ENCODE peak calls at places on chromosome 16, in nine cellular contexts. L is MG63, V is sigmoid colon, E is fibroblast of lung, Z is BJ, P is prostate gland, J is SK-N-SH, X is osteoblast, A is heart left ventricle. I is an unnamed sample.
A peak's percentile ranks its signal among the peaks of the same experiment; 100 is the strongest.

GRCh38 chr16:30660424-30661251 is 2.4 kb downstream of the FBRS start:
- DNase-seq in E (no peak), L (no peak), Z (no peak), A (no peak), V (no peak), X (peak; percentile 91), P (no peak), J (no peak), I (peak; percentile 27)

GRCh38 chr16:28834873-28835863 is 11.0 kb downstream of the TUFM start:
- DNase-seq in P (no peak), J (no peak), Z (no peak), V (no peak), L (no peak), A (no peak), E (no peak), X (no peak), I (peak; percentile 37)

GRCh38 chr16:49952386-49952785 is 72.6 kb upstream of the CNEP1R1 start:
- DNase-seq in L (peak; percentile 13), J (no peak), P (no peak), E (peak; percentile 18), A (no peak), Z (no peak), X (no peak), V (peak; percentile 2), I (no peak)

GRCh38 chr16:56932588-56933265 is 785 bp downstream of the HERPUD1 start:
- DNase-seq in L (peak; percentile 90), X (peak; percentile 87), E (peak; percentile 79), J (peak; percentile 67), V (peak; percentile 92), Z (no peak), A (peak; percentile 88), P (peak; percentile 81), I (peak; percentile 64)

GRCh38 chr16:50229149-50229726 is 37.1 kb upstream of the ADCY7 start:
- DNase-seq in E (no peak), Z (no peak), P (no peak), J (no peak), X (no peak), A (no peak), V (no peak), L (no peak), I (no peak)

GRCh38 chr16:35525979-35526590 is 2066.7 kb downstream of the TP53TG3F start:
- DNase-seq in P (no peak), X (no peak), Z (no peak), L (no peak), A (no peak), V (no peak), J (peak; percentile 59), E (no peak), I (no peak)

GRCh38 chr16:81279375-81279774 is 35.4 kb upstream of the GAN start:
- DNase-seq in V (no peak), E (peak; percentile 47), J (no peak), X (no peak), L (no peak), Z (no peak), A (no peak), P (no peak), I (no peak)

GRCh38 chr16:22670551-22670970 is 143.4 kb upstream of the HS3ST2 start:
- DNase-seq in V (peak; percentile 65), X (peak; percentile 66), Z (no peak), E (no peak), A (no peak), P (no peak), J (peak; percentile 64), L (no peak), I (peak; percentile 96)

GRCh38 chr16:10037771-10038170 is 144.5 kb downstream of the GRIN2A start:
- DNase-seq in A (no peak), X (no peak), V (no peak), Z (no peak), L (peak; percentile 64), E (no peak), J (no peak), P (no peak), I (no peak)

GRCh38 chr16:81716478-81717210 is 62.4 kb upstream of the PLCG2 start:
- DNase-seq in X (no peak), A (no peak), L (no peak), Z (no peak), J (no peak), P (no peak), V (no peak), E (no peak), I (no peak)

DNA sequence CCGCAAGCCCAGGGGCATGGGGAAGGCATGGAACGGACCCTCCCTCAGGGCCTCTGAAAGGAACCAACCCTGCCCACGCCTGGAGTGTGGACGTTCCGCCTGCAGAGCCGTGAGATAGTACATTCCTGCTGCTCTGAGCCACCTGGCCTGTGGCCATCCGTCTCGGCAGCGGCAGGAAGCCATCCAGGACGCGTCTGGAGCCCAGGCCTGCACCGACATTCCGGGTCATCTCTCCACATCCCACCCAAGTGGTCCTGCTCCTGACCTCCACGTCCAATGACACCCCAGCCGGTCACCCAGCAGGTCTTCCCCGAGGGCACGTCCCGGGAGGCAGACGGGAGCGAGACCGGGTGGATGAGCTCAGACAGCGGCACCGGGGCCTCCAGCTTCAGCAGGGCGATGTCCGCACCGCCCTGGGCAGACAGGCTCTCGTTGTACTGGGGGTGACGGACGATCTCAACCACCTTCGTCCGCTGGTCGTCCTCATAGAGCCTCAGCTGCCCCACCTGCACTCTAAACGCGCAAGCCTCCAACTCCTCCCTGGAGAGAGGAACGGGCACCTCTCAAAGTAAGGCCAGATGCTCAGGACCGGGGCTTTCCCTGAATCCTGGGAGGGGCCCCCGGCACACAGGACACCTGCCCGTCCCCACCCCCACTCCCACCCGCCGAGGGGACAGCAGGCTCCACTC is 21.3 kb upstream of the UBE2I start:
- DNase-seq in X (peak; percentile 68), V (no peak), E (no peak), Z (no peak), J (no peak), L (no peak), P (no peak), A (peak; percentile 74), I (peak; percentile 61)
- H3K27me3 ChIP-seq in X (peaks cover 53% of the 10 kb centered on the region), V (peaks cover 84% of the 10 kb centered on the region), E (peaks cover 24% of the 10 kb centered on the region), Z (peaks cover 32% of the 10 kb centered on the region), J (peaks cover 78% of the 10 kb centered on the region), L (peaks cover 56% of the 10 kb centered on the region), P (peaks cover 29% of the 10 kb centered on the region), A (peaks cover 30% of the 10 kb centered on the region), I (peaks cover 16% of the 10 kb centered on the region)

GRCh38 chr16:85564277-85565051 is 48.7 kb upstream of the GSE1 start:
- DNase-seq in Z (no peak), P (no peak), L (no peak), E (no peak), J (no peak), X (peak; percentile 91), A (no peak), V (no peak), I (peak; percentile 78)
- H3K4me3 ChIP-seq in Z (no peak overlapping the region), P (no peak overlapping the region), L (no peak overlapping the region), E (no peak overlapping the region), J (no peak overlapping the region), X (no peak overlapping the region), A (no peak overlapping the region), V (no peak overlapping the region), I (no peak overlapping the region)

GRCh38 chr16:87342504-87342903 is 25.3 kb upstream of the C16orf95 start:
- DNase-seq in L (no peak), E (no peak), V (no peak), J (no peak), X (no peak), Z (no peak), A (no peak), P (no peak), I (no peak)

GRCh38 chr16:87342978-87343752 is 26.0 kb upstream of the C16orf95 start:
- DNase-seq in L (no peak), E (no peak), P (no peak), V (no peak), Z (no peak), X (no peak), A (peak; percentile 20), J (no peak), I (peak; percentile 59)

GRCh38 chr16:87344165-87344930 is 27.2 kb upstream of the C16orf95 start:
- DNase-seq in V (no peak), Z (no peak), E (no peak), J (no peak), P (no peak), A (no peak), X (peak; percentile 80), L (no peak), I (peak; percentile 66)

GRCh38 chr16:87344931-87345631 is 27.9 kb upstream of the C16orf95 start:
- DNase-seq in Z (no peak), V (no peak), L (no peak), E (no peak), P (no peak), A (no peak), J (no peak), X (no peak), I (peak; percentile 87)

GRCh38 chr16:87343753-87344050 is 26.5 kb upstream of the C16orf95 start:
- DNase-seq in E (no peak), A (peak; percentile 26), V (no peak), L (no peak), J (no peak), X (no peak), P (no peak), Z (no peak), I (peak; percentile 58)
- H3K36me3 ChIP-seq in E (peaks cover 32% of the 10 kb centered on the region), A (peaks cover 77% of the 10 kb centered on the region), V (peaks cover 33% of the 10 kb centered on the region), L (no peaks in the 10 kb centered on the region), J (peaks cover 29% of the 10 kb centered on the region), X (peaks cover 28% of the 10 kb centered on the region), P (no peaks in the 10 kb centered on the region), Z (peaks cover 35% of the 10 kb centered on the region), I (peaks cover 5% of the 10 kb centered on the region)

GRCh38 chr16:84687715-84688114 is 12.1 kb upstream of the USP10 start:
- DNase-seq in Z (peak; percentile 59), P (no peak), A (no peak), X (peak; percentile 87), V (peak; percentile 13), E (peak; percentile 90), L (no peak), J (no peak), I (no peak)

GRCh38 chr16:84685210-84685609 is 14.6 kb upstream of the USP10 start:
- DNase-seq in E (no peak), P (no peak), A (no peak), J (no peak), Z (no peak), V (peak; percentile 35), L (no peak), X (no peak), I (no peak)

GRCh38 chr16:84689126-84689525 is 10.7 kb upstream of the USP10 start:
- DNase-seq in A (no peak), X (peak; percentile 84), Z (peak; percentile 86), J (no peak), L (peak; percentile 32), P (no peak), E (peak; percentile 76), V (peak; percentile 44), I (no peak)

GRCh38 chr16:84684592-84684965 is 15.2 kb upstream of the USP10 start:
- DNase-seq in E (no peak), X (no peak), A (no peak), Z (no peak), J (no peak), P (no peak), L (no peak), V (no peak), I (no peak)

DNA sequence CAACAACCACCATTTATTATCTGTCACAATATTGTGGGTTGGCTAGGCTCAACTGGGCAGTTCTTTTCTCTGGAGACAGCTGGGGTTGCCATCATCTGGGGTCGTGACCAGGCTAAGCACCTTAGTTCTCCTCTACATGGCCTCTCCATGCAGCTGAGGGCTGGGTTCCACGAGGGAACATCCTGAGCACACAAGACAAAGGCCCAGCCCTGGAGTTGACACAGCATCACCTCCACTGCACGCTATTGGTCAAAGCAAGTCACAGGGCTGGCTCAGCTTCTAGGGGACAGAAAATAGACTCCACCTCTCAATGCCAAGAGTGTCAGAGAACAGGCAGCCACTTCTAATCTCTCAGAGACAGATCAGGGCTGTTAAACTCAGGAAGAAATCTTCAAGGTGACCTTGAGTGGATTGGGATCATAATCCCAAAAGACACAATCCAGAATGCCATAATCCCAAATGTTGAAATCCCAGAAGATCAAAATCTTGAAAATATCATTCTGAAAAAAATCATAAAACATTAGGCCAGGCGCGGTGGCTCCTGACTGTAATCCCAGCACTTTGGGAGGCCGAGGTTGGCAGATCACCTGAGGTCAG is 13.0 kb upstream of the USP10 start:
- DNase-seq in Z (no peak), P (no peak), J (no peak), E (no peak), L (no peak), A (no peak), V (peak; percentile 55), X (no peak), I (no peak)
- H3K27me3 ChIP-seq in Z (peaks cover 1% of the 10 kb centered on the region), P (no peaks in the 10 kb centered on the region), J (no peaks in the 10 kb centered on the region), E (no peaks in the 10 kb centered on the region), L (no peaks in the 10 kb centered on the region), A (peaks cover 6% of the 10 kb centered on the region), V (peaks cover 2% of the 10 kb centered on the region), X (no peaks in the 10 kb centered on the region), I (no peaks in the 10 kb centered on the region)

I was measured in H7.